ENCODE peak calls at places on chromosomes 11 and 22, in four cellular contexts. One of them, this sample, is unnamed.

GRCh38 chr22:44464000-44464399 is 34.0 kb downstream of the RTL6 start:
- DNase-seq in EH: no peak
- DNase-seq in GM13977: no peak
- DNase-seq in mammary epithelial cell: no peak
- DNase-seq in this sample: no peak

GRCh38 chr11:1992111-1992510 is 5.5 kb downstream of the H19 start:
- DNase-seq in GM13977: no peak
- DNase-seq in EH: no peak
- DNase-seq in mammary epithelial cell: no peak
- DNase-seq in this sample: no peak

GRCh38 chr11:61545341-61545740 is 35.5 kb downstream of the SYT7 start:
- DNase-seq in GM13977: peak; percentile 81
- DNase-seq in mammary epithelial cell: no peak
- DNase-seq in EH: no peak
- DNase-seq in this sample: no peak

GRCh38 chr11:83951521-83951920 is 665.4 kb upstream of the CCDC90B start:
- DNase-seq in EH: no peak
- DNase-seq in mammary epithelial cell: no peak
- DNase-seq in GM13977: no peak
- DNase-seq in this sample: no peak

GRCh38 chr22:30694171-30694637 is 470 bp upstream of the OSBP2 start:
- DNase-seq in GM13977: peak; percentile 63
- DNase-seq in EH: peak; percentile 11
- DNase-seq in mammary epithelial cell: peak; percentile 21
- DNase-seq in this sample: no peak

GRCh38 chr11:65485820-65486219 is 13.0 kb upstream of the MALAT1 start:
- DNase-seq in mammary epithelial cell: peak; percentile 68
- DNase-seq in EH: no peak
- DNase-seq in GM13977: no peak
- DNase-seq in this sample: no peak

GRCh38 chr11:110908401-110909106 is 196.3 kb upstream of the ARHGAP20 start:
- DNase-seq in EH: peak; percentile 65
- DNase-seq in GM13977: no peak
- DNase-seq in mammary epithelial cell: peak; percentile 91
- DNase-seq in this sample: no peak

GRCh38 chr22:32053165-32053755 is 10.2 kb downstream of the SLC5A1 start:
- DNase-seq in GM13977: no peak
- DNase-seq in mammary epithelial cell: no peak
- DNase-seq in EH: no peak
- DNase-seq in this sample: no peak

GRCh38 chr22:20606041-20606783 is 98.8 kb downstream of the MED15 start:
- DNase-seq in mammary epithelial cell: peak; percentile 79
- DNase-seq in EH: peak; percentile 56
- DNase-seq in GM13977: peak; percentile 82
- DNase-seq in this sample: no peak